ENCODE peak calls at places on chromosome 10, in seven cellular contexts. U, O, J, M, C, F and V are unnamed samples.

GRCh38 chr10:72335394-72336258 is 19.1 kb downstream of the DNAJB12 start:
- DNase-seq in U (no peak), O (no peak), J (peak), M (no peak), C (no peak), F (peak), V (peak)

GRCh38 chr10:87776328-87776727 is 41.7 kb downstream of the ATAD1 start:
- DNase-seq in U (no peak), O (no peak), J (no peak), M (no peak), C (no peak), F (no peak), V (no peak)

GRCh38 chr10:88913157-88913556 is 33.1 kb downstream of the STAMBPL1 start:
- DNase-seq in U (no peak), O (no peak), J (peak), M (no peak), C (no peak), F (no peak), V (no peak)

GRCh38 chr10:73517166-73517888 is 21.5 kb upstream of the PPP3CB start:
- DNase-seq in U (no peak), O (no peak), J (no peak), M (no peak), C (no peak), F (no peak), V (no peak)

GRCh38 chr10:121753726-121754476 is 155.7 kb upstream of the FGFR2 start:
- DNase-seq in U (peak), O (peak), J (no peak), M (peak), C (no peak), F (no peak), V (no peak)

GRCh38 chr10:126041804-126042231 is 145.5 kb downstream of the FANK1 start:
- DNase-seq in U (peak), O (no peak), J (peak), M (no peak), C (no peak), F (peak), V (peak)

GRCh38 chr10:120217736-120218135 is 239.3 kb upstream of the PLPP4 start:
- DNase-seq in U (peak), O (no peak), J (no peak), M (no peak), C (no peak), F (no peak), V (no peak)

GRCh38 chr10:102451105-102451969 is at the start of gene C10orf95:
- DNase-seq in U (peak), O (no peak), J (no peak), M (no peak), C (no peak), F (peak), V (peak)

GRCh38 chr10:119726291-119727261 is 726 bp downstream of the INPP5F start:
- DNase-seq in U (peak), O (no peak), J (peak), M (no peak), C (no peak), F (peak), V (no peak)

GRCh38 chr10:78602201-78602917 is 466.4 kb upstream of the ZMIZ1 start:
- DNase-seq in U (no peak), O (no peak), J (no peak), M (no peak), C (no peak), F (no peak), V (no peak)

GRCh38 chr10:71939304-71939703 is 24.9 kb upstream of the CHST3 start:
- DNase-seq in U (no peak), O (no peak), J (no peak), M (no peak), C (no peak), F (no peak), V (no peak)

GRCh38 chr10:132675031-132675740 is 110.8 kb downstream of the NKX6-2 start:
- DNase-seq in U (no peak), O (no peak), J (peak), M (no peak), C (no peak), F (no peak), V (peak)

GRCh38 chr10:60816624-60817023 is 38.3 kb downstream of the CDK1 start:
- DNase-seq in U (peak), O (peak), J (peak), M (peak), C (no peak), F (peak), V (no peak)

GRCh38 chr10:89710748-89711147 is 9.4 kb downstream of the KIF20B start:
- DNase-seq in U (no peak), O (no peak), J (no peak), M (no peak), C (no peak), F (no peak), V (no peak)

GRCh38 chr10:23338155-23338828 is 6.3 kb downstream of the C10orf67 start:
- DNase-seq in U (peak), O (no peak), J (no peak), M (peak), C (no peak), F (no peak), V (no peak)

GRCh38 chr10:114708084-114708483 is 50.0 kb upstream of the ABLIM1 start:
- DNase-seq in U (no peak), O (no peak), J (no peak), M (no peak), C (no peak), F (no peak), V (no peak)

GRCh38 chr10:5488272-5489161 is 10.9 kb downstream of the CALML5 start:
- DNase-seq in U (peak), O (no peak), J (peak), M (peak), C (no peak), F (peak), V (peak)

GRCh38 chr10:7697304-7697822 is 5.8 kb upstream of the ITIH2 start:
- DNase-seq in U (no peak), O (no peak), J (no peak), M (no peak), C (no peak), F (no peak), V (no peak)

GRCh38 chr10:30737931-30738391 is 108.4 kb upstream of the LYZL2 start:
- DNase-seq in U (no peak), O (no peak), J (peak), M (no peak), C (no peak), F (no peak), V (no peak)

GRCh38 chr10:91194497-91195179 is 25.8 kb upstream of the PCGF5 start:
- DNase-seq in U (no peak), O (no peak), J (no peak), M (no peak), C (no peak), F (no peak), V (no peak)

GRCh38 chr10:79292789-79293746 is 54.2 kb upstream of the PPIF start:
- DNase-seq in U (peak), O (no peak), J (no peak), M (no peak), C (no peak), F (no peak), V (peak)

GRCh38 chr10:80713398-80713928 is 175.8 kb downstream of the SH2D4B start:
- DNase-seq in U (peak), O (no peak), J (no peak), M (no peak), C (no peak), F (no peak), V (no peak)

GRCh38 chr10:71888623-71889387 is 37.8 kb upstream of the PSAP start:
- DNase-seq in U (peak), O (no peak), J (peak), M (peak), C (peak), F (peak), V (peak)

GRCh38 chr10:43808136-43808535 is 159.5 kb upstream of the ZNF32 start:
- DNase-seq in U (no peak), O (no peak), J (no peak), M (no peak), C (no peak), F (no peak), V (no peak)

GRCh38 chr10:31456463-31456862 is 137.4 kb downstream of the ZEB1 start:
- DNase-seq in U (no peak), O (no peak), J (no peak), M (no peak), C (no peak), F (no peak), V (no peak)

GRCh38 chr10:77715081-77715480 is 77.5 kb upstream of the KCNMA1 start:
- DNase-seq in U (peak), O (no peak), J (no peak), M (peak), C (no peak), F (no peak), V (no peak)

GRCh38 chr10:23100331-23101030 is 5.1 kb downstream of the MSRB2 start:
- DNase-seq in U (no peak), O (no peak), J (no peak), M (no peak), C (no peak), F (no peak), V (no peak)

GRCh38 chr10:59362991-59363390 is 642 bp upstream of the FAM13C start:
- DNase-seq in U (peak), O (no peak), J (peak), M (no peak), C (peak), F (peak), V (no peak)

GRCh38 chr10:77940627-77941026 is 14.1 kb upstream of the DLG5 start:
- DNase-seq in U (no peak), O (no peak), J (no peak), M (no peak), C (no peak), F (no peak), V (no peak)

GRCh38 chr10:96073722-96074121 is 30.3 kb downstream of the CCNJ start:
- DNase-seq in U (no peak), O (no peak), J (no peak), M (peak), C (no peak), F (no peak), V (no peak)

GRCh38 chr10:56116684-56117083 is 244.4 kb downstream of the ZWINT start:
- DNase-seq in U (peak), O (no peak), J (no peak), M (no peak), C (no peak), F (no peak), V (no peak)

GRCh38 chr10:109928393-109928792 is 5.1 kb upstream of the XPNPEP1 start:
- DNase-seq in U (no peak), O (no peak), J (no peak), M (no peak), C (no peak), F (no peak), V (no peak)

GRCh38 chr10:121845044-121845784 is 82.6 kb downstream of the ATE1 start:
- DNase-seq in U (no peak), O (no peak), J (no peak), M (no peak), C (no peak), F (no peak), V (no peak)

GRCh38 chr10:2529945-2530344 is 537.4 kb upstream of the PFKP start:
- DNase-seq in U (no peak), O (no peak), J (no peak), M (no peak), C (no peak), F (no peak), V (no peak)

GRCh38 chr10:29131952-29132820 is 156.7 kb upstream of the LYZL1 start:
- DNase-seq in U (no peak), O (no peak), J (no peak), M (no peak), C (no peak), F (no peak), V (no peak)

GRCh38 chr10:124496150-124496549 is 34.5 kb downstream of the LHPP start:
- DNase-seq in U (no peak), O (no peak), J (peak), M (no peak), C (no peak), F (no peak), V (peak)

GRCh38 chr10:70774810-70775678 is 10.1 kb downstream of the TBATA start:
- DNase-seq in U (no peak), O (no peak), J (no peak), M (no peak), C (no peak), F (no peak), V (peak)
- TF ChIP-seq POLR2AphosphoS5 in U (no peak), O (no peak), J (no peak), M (no peak), C (no peak), F (no peak), V (no peak)

GRCh38 chr10:660413-660979 is 29.0 kb downstream of the DIP2C start:
- DNase-seq in U (no peak), O (no peak), J (peak), M (no peak), C (no peak), F (no peak), V (no peak)
- H3K27ac ChIP-seq in U (no peak), O (no peak), J (peak), M (no peak), C (no peak), F (peak), V (peak)

GRCh38 chr10:57624066-57624465 is 643.6 kb downstream of the IPMK start:
- DNase-seq in U (no peak), O (no peak), J (no peak), M (no peak), C (no peak), F (no peak), V (no peak)

GRCh38 chr10:57624856-57625592 is 642.7 kb downstream of the IPMK start:
- DNase-seq in U (no peak), O (no peak), J (no peak), M (no peak), C (no peak), F (no peak), V (no peak)

GRCh38 chr10:57627642-57628178 is 640.0 kb downstream of the IPMK start:
- DNase-seq in U (peak), O (no peak), J (no peak), M (no peak), C (no peak), F (no peak), V (no peak)

DNA sequence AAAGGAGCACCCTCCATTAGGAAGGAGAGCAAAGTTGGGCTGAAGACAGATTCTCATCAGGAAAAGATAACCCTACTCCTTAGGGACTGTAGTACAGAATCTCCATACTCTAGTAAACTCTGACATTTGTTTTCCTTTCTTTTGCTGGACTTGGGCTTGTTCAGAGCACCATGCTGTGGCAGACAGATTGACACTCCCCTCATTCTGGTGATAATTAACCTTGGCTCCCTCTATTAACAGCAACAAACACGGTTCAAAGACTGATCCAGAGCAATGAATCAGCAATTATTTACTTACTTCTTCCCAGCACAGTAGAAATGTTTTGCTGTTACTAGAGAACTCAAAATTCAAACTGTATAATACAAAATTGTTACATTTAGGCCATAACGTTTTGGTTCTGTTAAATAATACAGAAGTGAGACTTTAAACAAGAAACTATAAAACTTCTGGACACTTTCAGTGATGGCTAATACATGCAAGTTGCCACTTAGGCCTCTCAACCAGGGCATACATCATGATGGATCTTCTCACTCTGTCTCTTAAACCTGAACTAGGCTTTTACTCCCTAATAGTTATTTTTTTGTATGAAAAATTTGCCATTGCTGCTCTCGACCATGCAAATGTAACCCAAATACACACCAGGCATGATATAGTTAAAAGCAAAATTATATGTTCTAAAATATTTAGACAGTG is 639.0 kb downstream of the IPMK start:
- DNase-seq in U (peak), O (no peak), J (no peak), M (no peak), C (no peak), F (no peak), V (no peak)
- TF ChIP-seq POLR2AphosphoS5 in U (no peak), O (no peak), J (no peak), M (no peak), C (no peak), F (no peak), V (no peak)

DNA sequence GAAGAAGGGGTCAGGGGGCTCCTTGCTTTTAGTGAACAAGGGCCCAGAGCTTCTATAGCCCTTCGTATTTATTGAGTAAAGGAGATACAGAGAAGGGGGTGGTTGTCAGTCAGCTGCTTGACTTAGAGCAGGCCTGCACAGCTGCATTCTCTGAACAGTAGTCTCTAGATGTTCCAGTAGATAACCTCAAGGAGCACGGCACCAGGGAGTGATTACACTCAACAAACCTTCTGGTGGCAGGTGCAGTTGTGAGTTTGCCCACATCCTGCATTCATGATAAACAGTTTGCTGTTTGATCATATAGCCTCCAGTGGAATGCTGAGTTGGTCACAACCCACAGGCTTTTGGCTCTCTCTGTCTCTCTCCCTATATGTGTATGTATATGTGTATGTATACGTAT is 70.0 kb upstream of the GJD4 start:
- DNase-seq in U (no peak), O (no peak), J (no peak), M (no peak), C (no peak), F (no peak), V (no peak)
- H3K27ac ChIP-seq in U (no peak), O (no peak), J (no peak), M (no peak), C (no peak), F (no peak), V (no peak)

DNA sequence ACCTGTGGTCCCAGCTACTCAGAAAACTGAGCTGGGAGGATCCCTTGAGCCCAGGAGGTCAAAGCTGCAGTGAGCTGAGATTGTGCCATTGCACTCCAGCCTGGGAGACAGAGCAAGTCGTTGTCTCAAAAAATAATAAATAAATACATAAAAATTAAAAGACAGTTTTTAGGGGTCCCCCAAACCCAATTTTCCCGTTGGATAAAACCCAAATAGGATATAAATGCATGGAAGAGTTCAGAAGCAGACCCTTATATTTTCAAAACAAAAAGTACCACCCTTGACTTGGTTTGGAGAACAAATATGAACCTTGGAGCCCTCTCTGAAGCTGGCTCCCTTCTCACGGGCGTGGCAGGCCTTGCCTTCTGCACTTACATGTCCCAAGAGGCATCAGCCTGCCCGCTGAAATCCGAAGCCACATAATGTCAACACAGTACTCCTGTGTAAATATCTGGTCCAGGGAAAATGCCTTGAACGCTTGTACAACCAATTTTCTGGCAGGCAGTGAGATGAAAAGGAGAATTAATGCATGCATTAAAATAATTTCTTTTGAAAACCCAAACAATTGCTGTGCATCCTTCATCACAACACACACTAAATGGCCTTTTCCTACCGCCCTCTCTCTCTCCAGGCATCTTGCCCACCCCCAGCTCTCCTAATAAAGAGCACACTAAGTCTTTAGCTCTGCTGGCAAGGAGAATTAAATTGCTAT is 46.4 kb upstream of the PARD3 start:
- DNase-seq in U (no peak), O (no peak), J (peak), M (no peak), C (no peak), F (peak), V (no peak)
- TF ChIP-seq POLR2AphosphoS5 in U (no peak), O (no peak), J (no peak), M (no peak), C (no peak), F (no peak), V (no peak)

GRCh38 chr10:48803831-48804584 is 119.3 kb downstream of the WDFY4 start:
- DNase-seq in U (peak), O (no peak), J (no peak), M (no peak), C (no peak), F (no peak), V (no peak)
- H3K27ac ChIP-seq in U (no peak), O (no peak), J (no peak), M (no peak), C (no peak), F (no peak), V (no peak)

GRCh38 chr10:51176976-51177690 is 102.8 kb downstream of the PRKG1 start:
- DNase-seq in U (no peak), O (no peak), J (no peak), M (no peak), C (no peak), F (no peak), V (no peak)
- TF ChIP-seq POLR2AphosphoS5 in U (no peak), O (no peak), J (no peak), M (no peak), C (no peak), F (no peak), V (no peak)